ENCODE peak calls at places on chromosomes 11 and 22, in eight cellular contexts. E, I, J, S, P, R, X and V are unnamed samples.

GRCh38 chr11:73944085-73944484 is 6.7 kb upstream of the DNAJB13 start:
- DNase-seq in E (no peak), I (no peak), J (no peak), S (no peak), P (no peak), R (no peak), X (no peak), V (no peak)

GRCh38 chr22:29003552-29003951 is 58.1 kb downstream of the C22orf31 start:
- DNase-seq in E (no peak), I (no peak), J (no peak), S (no peak), P (no peak), R (no peak), X (no peak), V (no peak)

GRCh38 chr11:78268516-78269410 is 80.0 kb downstream of the USP35 start:
- DNase-seq in E (no peak), I (no peak), J (no peak), S (no peak), P (no peak), R (peak; percentile 46), X (peak; percentile 69), V (peak; percentile 59)

GRCh38 chr11:118207079-118207478 is 17.7 kb downstream of the JAML start:
- DNase-seq in E (no peak), I (no peak), J (no peak), S (no peak), P (no peak), R (no peak), X (no peak), V (no peak)

GRCh38 chr22:40857309-40857851 is 432 bp downstream of the XPNPEP3 start:
- DNase-seq in E (peak; percentile 5), I (no peak), J (peak; percentile 56), S (no peak), P (no peak), R (no peak), X (no peak), V (no peak)

GRCh38 chr11:124167852-124168251 is 15.3 kb upstream of the OR10D3 start:
- DNase-seq in E (no peak), I (no peak), J (no peak), S (no peak), P (no peak), R (no peak), X (no peak), V (no peak)

GRCh38 chr11:125069796-125070195 is 6.7 kb downstream of the SLC37A2 start:
- DNase-seq in E (peak; percentile 79), I (no peak), J (no peak), S (peak; percentile 24), P (no peak), R (peak; percentile 29), X (no peak), V (no peak)

GRCh38 chr11:68007498-68008380 is 2.4 kb upstream of the ALDH3B1 start:
- DNase-seq in E (no peak), I (no peak), J (no peak), S (no peak), P (no peak), R (no peak), X (no peak), V (no peak)

GRCh38 chr11:31827458-31828206 is 16.5 kb upstream of the PAX6 start:
- DNase-seq in E (no peak), I (no peak), J (peak; percentile 53), S (no peak), P (no peak), R (no peak), X (no peak), V (no peak)

GRCh38 chr11:77379253-77379652 is 77.8 kb upstream of the GDPD4 start:
- DNase-seq in E (no peak), I (no peak), J (peak; percentile 18), S (no peak), P (no peak), R (no peak), X (no peak), V (no peak)

GRCh38 chr22:20552450-20552894 is 45.1 kb downstream of the MED15 start:
- DNase-seq in E (no peak), I (peak; percentile 52), J (peak; percentile 82), S (no peak), P (peak; percentile 78), R (peak; percentile 95), X (peak; percentile 75), V (peak; percentile 97)

GRCh38 chr22:39529487-39529851 is 3.1 kb downstream of the RPS19BP1 start:
- DNase-seq in E (no peak), I (no peak), J (no peak), S (no peak), P (no peak), R (no peak), X (no peak), V (no peak)

GRCh38 chr22:28366856-28367255 is 312.8 kb downstream of the TTC28 start:
- DNase-seq in E (no peak), I (no peak), J (no peak), S (no peak), P (no peak), R (no peak), X (no peak), V (no peak)

GRCh38 chr11:87092567-87092966 is 54.8 kb downstream of the TMEM135 start:
- DNase-seq in E (no peak), I (no peak), J (no peak), S (no peak), P (no peak), R (no peak), X (no peak), V (no peak)

GRCh38 chr11:45580399-45580798 is 85.0 kb downstream of the CHST1 start:
- DNase-seq in E (peak; percentile 16), I (no peak), J (peak; percentile 48), S (no peak), P (no peak), R (peak; percentile 26), X (no peak), V (no peak)

GRCh38 chr11:35103366-35104194 is 35.4 kb upstream of the CD44 start:
- DNase-seq in E (peak; percentile 73), I (no peak), J (peak; percentile 60), S (no peak), P (no peak), R (no peak), X (no peak), V (no peak)

GRCh38 chr11:10490398-10491232 is 35.6 kb downstream of the AMPD3 start:
- DNase-seq in E (peak; percentile 81), I (peak; percentile 74), J (peak; percentile 99), S (peak; percentile 27), P (peak; percentile 60), R (peak; percentile 99), X (peak; percentile 79), V (peak; percentile 84)

GRCh38 chr11:9459573-9460321 is 1.1 kb upstream of the ZNF143 start:
- DNase-seq in E (peak; percentile 27), I (peak; percentile 27), J (peak; percentile 60), S (no peak), P (no peak), R (peak; percentile 27), X (peak; percentile 43), V (no peak)

GRCh38 chr11:103384652-103385051 is 275.4 kb downstream of the DYNC2H1 start:
- DNase-seq in E (peak; percentile 0), I (no peak), J (peak; percentile 30), S (no peak), P (no peak), R (no peak), X (no peak), V (no peak)

GRCh38 chr11:4921796-4922195 is 2.3 kb downstream of the OR51G1 start:
- DNase-seq in E (peak; percentile 12), I (no peak), J (no peak), S (no peak), P (no peak), R (no peak), X (no peak), V (no peak)

GRCh38 chr22:17845790-17846189 is 71.5 kb upstream of the BID start:
- DNase-seq in E (no peak), I (no peak), J (no peak), S (no peak), P (no peak), R (no peak), X (peak; percentile 48), V (no peak)
- H3K27me3 ChIP-seq in E (no peaks in the 10 kb centered on the region), I (no peaks in the 10 kb centered on the region), J (no peaks in the 10 kb centered on the region), S (no peaks in the 10 kb centered on the region), P (no peaks in the 10 kb centered on the region), R (no peaks in the 10 kb centered on the region), X (no peaks in the 10 kb centered on the region), V (no peaks in the 10 kb centered on the region)

DNA sequence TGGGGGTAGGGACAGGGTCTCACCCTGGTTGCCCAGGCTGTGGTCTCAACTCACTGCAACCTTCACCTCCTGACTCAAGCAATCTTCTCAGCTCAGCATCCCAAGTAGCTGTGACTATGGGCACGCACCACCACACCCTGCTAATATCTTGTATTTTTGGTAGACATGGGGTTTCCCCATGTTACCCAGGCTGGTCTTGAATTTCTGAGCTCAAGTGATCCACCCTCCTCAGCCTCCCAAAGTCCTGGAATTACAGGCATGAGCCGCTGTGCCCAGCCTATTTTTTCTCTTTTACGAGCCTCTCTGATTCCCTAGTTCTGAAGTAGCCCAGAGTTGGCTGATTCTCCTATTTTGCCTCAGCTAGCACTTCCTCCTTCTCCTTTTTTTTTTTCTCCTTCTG is 83.6 kb downstream of the ZNF280B start:
- DNase-seq in E (no peak), I (no peak), J (no peak), S (no peak), P (no peak), R (no peak), X (no peak), V (no peak)
- H3K27me3 ChIP-seq in E (peaks cover 1% of the 10 kb centered on the region), I (peaks cover 26% of the 10 kb centered on the region), J (peaks cover 15% of the 10 kb centered on the region), S (peaks cover 71% of the 10 kb centered on the region), P (peaks cover 17% of the 10 kb centered on the region), R (no peaks in the 10 kb centered on the region), X (no peaks in the 10 kb centered on the region), V (peaks cover 12% of the 10 kb centered on the region)

DNA sequence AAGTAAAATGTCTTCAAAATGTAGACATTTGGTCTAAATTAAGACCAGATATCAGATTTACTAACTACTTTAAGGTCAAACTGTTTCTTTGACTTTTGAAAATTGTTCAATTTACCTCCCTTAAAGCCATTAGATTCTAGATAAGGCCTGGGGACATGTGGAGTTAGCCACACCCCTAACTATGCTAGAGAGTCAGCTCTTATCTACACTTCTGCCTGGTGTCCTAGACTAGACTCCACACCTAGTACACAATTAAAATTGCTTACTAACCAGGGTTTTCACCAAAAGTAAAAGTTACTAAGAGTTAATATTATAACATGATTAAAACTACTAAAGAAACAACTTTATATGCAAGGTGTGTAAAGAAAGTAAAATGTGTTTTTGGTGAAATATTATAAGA is 43.6 kb upstream of the DBX1 start:
- DNase-seq in E (no peak), I (no peak), J (no peak), S (no peak), P (no peak), R (no peak), X (no peak), V (no peak)
- H3K27me3 ChIP-seq in E (peaks cover 9% of the 10 kb centered on the region), I (peaks cover 41% of the 10 kb centered on the region), J (peaks cover 39% of the 10 kb centered on the region), S (peaks cover 76% of the 10 kb centered on the region), P (peaks cover 30% of the 10 kb centered on the region), R (peaks cover 23% of the 10 kb centered on the region), X (no peaks in the 10 kb centered on the region), V (peaks cover 2% of the 10 kb centered on the region)

DNA sequence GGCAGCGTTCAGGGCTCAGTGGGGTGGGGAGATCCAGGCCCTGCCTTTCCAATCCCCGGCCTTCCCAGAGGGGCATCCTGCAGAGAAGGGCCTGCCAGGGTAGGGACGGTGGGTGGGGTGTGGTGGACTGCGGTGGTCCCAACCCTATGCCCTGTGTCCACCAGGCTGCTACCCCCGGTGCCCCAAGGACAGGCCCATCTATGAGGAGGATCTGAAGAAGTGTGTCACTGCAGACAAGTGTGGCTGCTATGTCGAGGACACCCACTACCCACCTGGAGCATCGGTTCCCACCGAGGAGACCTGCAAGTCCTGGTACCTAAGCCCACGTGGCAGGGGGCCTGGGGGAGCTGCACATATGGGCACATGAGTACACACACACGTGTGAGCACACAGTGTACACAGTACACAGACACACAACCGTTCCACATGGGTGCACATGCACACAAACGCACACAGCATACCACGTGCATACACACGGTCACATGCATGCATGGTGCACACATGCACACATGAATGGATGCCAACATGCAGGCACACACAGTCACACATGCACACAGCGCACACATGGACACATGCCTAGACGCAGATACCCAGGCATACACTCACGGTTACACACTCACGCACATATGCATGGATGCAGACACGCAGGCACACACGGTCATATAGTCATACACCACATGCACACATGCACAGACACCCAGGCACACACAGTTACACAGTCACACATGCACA is 16.1 kb downstream of the MUC2 start:
- DNase-seq in E (no peak), I (no peak), J (no peak), S (no peak), P (no peak), R (no peak), X (no peak), V (no peak)
- H3K27me3 ChIP-seq in E (no peaks in the 10 kb centered on the region), I (no peaks in the 10 kb centered on the region), J (no peaks in the 10 kb centered on the region), S (no peaks in the 10 kb centered on the region), P (no peaks in the 10 kb centered on the region), R (no peaks in the 10 kb centered on the region), X (no peaks in the 10 kb centered on the region), V (no peaks in the 10 kb centered on the region)